ENCODE peak calls at places on chromosomes 7 and 10, in four cellular contexts. Q is GM13977, T is hepatocyte, B is heart left ventricle. E is an unnamed sample.

GRCh38 chr7:137354361-137354760 is 10.8 kb upstream of the PTN start:
- DNase-seq in Q (no peak), T (peak), B (peak), E (peak)

GRCh38 chr10:27241640-27242472 is 1.3 kb upstream of the ACBD5 start:
- DNase-seq in Q (peak), T (peak), B (peak), E (peak)

GRCh38 chr10:35442006-35442405 is 105.7 kb downstream of the CCNY start:
- DNase-seq in Q (no peak), T (no peak), B (no peak), E (no peak)

GRCh38 chr10:70093335-70093944 is 39.2 kb downstream of the AIFM2 start:
- DNase-seq in Q (no peak), T (no peak), B (no peak), E (no peak)

GRCh38 chr10:79178614-79179403 is 110.0 kb downstream of the ZMIZ1 start:
- DNase-seq in Q (no peak), T (peak), B (no peak), E (no peak)

GRCh38 chr10:3693031-3693714 is 91.8 kb downstream of the KLF6 start:
- DNase-seq in Q (no peak), T (no peak), B (no peak), E (no peak)

GRCh38 chr10:95363303-95363912 is 72.6 kb upstream of the PDLIM1 start:
- DNase-seq in Q (peak), T (peak), B (no peak), E (peak)

GRCh38 chr7:157467496-157468212 is 130.8 kb downstream of the DNAJB6 start:
- DNase-seq in Q (no peak), T (no peak), B (no peak), E (no peak)

GRCh38 chr7:113202282-113202681 is 83.9 kb upstream of the SMIM30 start:
- DNase-seq in Q (no peak), T (no peak), B (no peak), E (no peak)

GRCh38 chr7:155252958-155253501 is 44.6 kb upstream of the INSIG1 start:
- DNase-seq in Q (no peak), T (no peak), B (no peak), E (no peak)

GRCh38 chr10:86151613-86152012 is 215.0 kb downstream of the GRID1 start:
- DNase-seq in Q (no peak), T (no peak), B (no peak), E (no peak)

GRCh38 chr7:3482147-3482921 is 181.3 kb downstream of the SDK1 start:
- DNase-seq in Q (no peak), T (peak), B (no peak), E (peak)

GRCh38 chr10:47269294-47269693 is 30.7 kb upstream of the GDF10 start:
- DNase-seq in Q (no peak), T (no peak), B (no peak), E (no peak)

GRCh38 chr10:29240991-29241660 is 47.7 kb upstream of the LYZL1 start:
- DNase-seq in Q (no peak), T (no peak), B (no peak), E (no peak)

GRCh38 chr10:79483948-79484347 is 28.4 kb upstream of the EIF5AL1 start:
- DNase-seq in Q (no peak), T (no peak), B (peak), E (no peak)

GRCh38 chr10:119269737-119270136 is 62.4 kb downstream of the GRK5 start:
- DNase-seq in Q (no peak), T (no peak), B (no peak), E (no peak)

GRCh38 chr7:44175730-44176129 is 13.5 kb downstream of the GCK start:
- DNase-seq in Q (no peak), T (no peak), B (no peak), E (no peak)

GRCh38 chr7:24715661-24716479 is 41.4 kb downstream of the GSDME start:
- DNase-seq in Q (peak), T (peak), B (no peak), E (no peak)

GRCh38 chr10:30833625-30833970 is 198.1 kb downstream of the ZNF438 start:
- DNase-seq in Q (no peak), T (no peak), B (no peak), E (no peak)

GRCh38 chr10:130631139-130631864 is 495.1 kb downstream of the GLRX3 start:
- DNase-seq in Q (no peak), T (no peak), B (no peak), E (no peak)

GRCh38 chr10:71281646-71282322 is 37.3 kb upstream of the SLC29A3 start:
- DNase-seq in Q (no peak), T (no peak), B (no peak), E (no peak)

GRCh38 chr10:119253433-119254174 is 46.2 kb downstream of the GRK5 start:
- DNase-seq in Q (no peak), T (peak), B (peak), E (peak)

GRCh38 chr7:46191776-46192175 is 270.7 kb upstream of the IGFBP3 start:
- DNase-seq in Q (no peak), T (no peak), B (no peak), E (no peak)

GRCh38 chr7:158812684-158813083 is 16.6 kb downstream of the ESYT2 start:
- DNase-seq in Q (no peak), T (no peak), B (no peak), E (no peak)

GRCh38 chr10:8026349-8027259 is 27.9 kb upstream of the GATA3 start:
- DNase-seq in Q (no peak), T (no peak), B (no peak), E (no peak)

GRCh38 chr10:68139451-68140272 is 30.4 kb downstream of the MYPN start:
- DNase-seq in Q (no peak), T (no peak), B (no peak), E (no peak)

GRCh38 chr7:159196584-159196983 is 51.9 kb upstream of the VIPR2 start:
- DNase-seq in Q (no peak), T (no peak), B (no peak), E (no peak)

GRCh38 chr10:51047857-51048256 is 26.4 kb upstream of the PRKG1 start:
- DNase-seq in Q (no peak), T (no peak), B (no peak), E (no peak)

GRCh38 chr7:143131777-143132176 is at the start of gene PIP:
- DNase-seq in Q (no peak), T (no peak), B (no peak), E (no peak)

GRCh38 chr10:70381491-70382421 is 669 bp downstream of the LRRC20 start:
- DNase-seq in Q (peak), T (peak), B (peak), E (peak)

GRCh38 chr7:43637114-43637806 is 54.4 kb downstream of the STK17A start:
- DNase-seq in Q (no peak), T (no peak), B (no peak), E (no peak)

GRCh38 chr10:116670706-116671105 is 50.0 kb downstream of the PNLIPRP2 start:
- DNase-seq in Q (no peak), T (no peak), B (no peak), E (no peak)

GRCh38 chr10:71522438-71523144 is 125.9 kb downstream of the CDH23 start:
- DNase-seq in Q (no peak), T (no peak), B (no peak), E (no peak)

GRCh38 chr7:5419523-5420107 is 4.0 kb downstream of the TNRC18 start:
- DNase-seq in Q (no peak), T (no peak), B (peak), E (peak)

GRCh38 chr7:44286182-44286617 is 39.2 kb downstream of the CAMK2B start:
- DNase-seq in Q (no peak), T (no peak), B (peak), E (no peak)

GRCh38 chr7:37065779-37066271 is 341.5 kb upstream of the AOAH start:
- DNase-seq in Q (no peak), T (peak), B (no peak), E (no peak)

DNA sequence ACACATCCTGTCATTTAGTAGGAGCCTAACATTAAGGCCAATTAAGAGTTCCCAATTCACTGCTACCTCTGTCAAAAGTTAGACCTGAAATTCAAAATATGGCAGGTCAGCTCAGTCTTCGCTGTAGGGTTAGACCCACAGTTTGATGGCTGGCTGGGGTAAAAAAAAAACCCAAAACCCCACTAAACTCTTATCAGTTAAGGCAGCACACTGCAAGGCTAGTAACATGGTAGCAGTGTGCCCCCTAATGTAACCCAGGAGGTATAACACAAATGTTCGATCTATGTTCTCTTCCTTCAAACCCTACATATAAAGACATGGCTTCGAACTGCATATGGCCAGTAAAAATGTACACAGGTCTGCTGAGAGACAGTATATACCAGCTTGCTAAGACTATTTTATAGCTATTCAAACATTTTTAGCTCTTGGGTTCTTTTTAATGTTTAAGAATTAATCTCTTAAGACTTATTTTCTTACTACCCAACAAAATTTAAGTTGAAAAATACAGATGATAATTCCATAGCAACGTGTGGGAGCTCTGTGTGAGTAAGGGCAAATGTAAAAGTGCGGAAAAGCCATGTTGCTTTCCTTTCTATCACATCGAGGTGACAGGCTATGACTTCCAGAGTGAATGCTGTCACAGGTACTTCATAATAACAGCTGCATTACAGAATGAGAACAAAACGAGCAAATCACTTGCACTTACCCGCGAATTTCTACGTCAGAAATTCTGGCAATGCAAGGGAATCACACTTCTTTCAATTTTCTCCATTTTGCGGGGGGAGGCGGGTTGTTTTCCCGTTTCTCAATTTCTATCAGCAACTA is 168.4 kb upstream of the IMMP2L start:
- DNase-seq in Q (peak), T (peak), B (no peak), E (peak)
- TF ChIP-seq CTCF in Q (peak), T (peak), B (no peak), E (no peak)

DNA sequence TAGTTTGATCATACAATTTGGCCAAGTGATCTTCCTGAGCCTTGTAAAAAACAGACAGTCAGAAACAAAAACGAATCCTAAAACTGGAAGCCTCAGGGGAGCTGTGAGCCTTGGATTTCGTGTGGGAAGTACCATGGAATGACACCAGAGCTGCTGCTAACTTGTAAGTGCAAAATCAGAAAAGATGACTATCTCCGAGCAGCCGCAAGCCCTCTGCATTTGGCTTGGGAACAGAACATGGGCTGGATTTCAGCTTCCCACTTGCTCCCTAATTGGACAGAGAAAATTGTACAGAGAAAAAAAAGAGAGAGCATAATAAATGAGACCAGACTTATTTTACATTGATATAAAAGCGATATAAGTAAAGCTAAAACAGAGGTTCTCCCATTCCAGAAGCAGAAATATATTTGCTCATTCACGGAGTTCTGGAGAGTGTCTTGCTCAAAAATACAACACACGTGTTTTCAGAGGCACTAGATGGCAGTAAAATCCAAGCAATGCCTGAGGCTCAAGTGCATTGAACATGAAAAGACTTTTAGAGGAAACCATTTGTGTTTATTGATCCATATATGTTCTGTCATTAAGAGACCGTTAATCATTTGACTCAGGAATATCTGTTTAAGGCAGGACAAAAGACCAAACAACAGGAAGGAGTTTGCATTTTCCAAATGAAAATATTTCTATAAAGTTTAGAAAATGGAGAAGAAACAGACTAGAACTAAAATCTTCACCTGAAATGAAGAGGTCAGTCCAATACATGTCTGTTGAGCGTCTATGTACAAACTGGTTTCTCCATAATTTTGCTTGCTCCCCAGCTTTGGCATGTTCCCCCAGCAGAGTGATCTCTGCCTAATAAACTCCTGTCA is 78.3 kb upstream of the SLC26A5 start:
- DNase-seq in Q (no peak), T (peak), B (no peak), E (no peak)
- TF ChIP-seq CTCF in Q (peak), T (peak), B (no peak), E (peak)

DNA sequence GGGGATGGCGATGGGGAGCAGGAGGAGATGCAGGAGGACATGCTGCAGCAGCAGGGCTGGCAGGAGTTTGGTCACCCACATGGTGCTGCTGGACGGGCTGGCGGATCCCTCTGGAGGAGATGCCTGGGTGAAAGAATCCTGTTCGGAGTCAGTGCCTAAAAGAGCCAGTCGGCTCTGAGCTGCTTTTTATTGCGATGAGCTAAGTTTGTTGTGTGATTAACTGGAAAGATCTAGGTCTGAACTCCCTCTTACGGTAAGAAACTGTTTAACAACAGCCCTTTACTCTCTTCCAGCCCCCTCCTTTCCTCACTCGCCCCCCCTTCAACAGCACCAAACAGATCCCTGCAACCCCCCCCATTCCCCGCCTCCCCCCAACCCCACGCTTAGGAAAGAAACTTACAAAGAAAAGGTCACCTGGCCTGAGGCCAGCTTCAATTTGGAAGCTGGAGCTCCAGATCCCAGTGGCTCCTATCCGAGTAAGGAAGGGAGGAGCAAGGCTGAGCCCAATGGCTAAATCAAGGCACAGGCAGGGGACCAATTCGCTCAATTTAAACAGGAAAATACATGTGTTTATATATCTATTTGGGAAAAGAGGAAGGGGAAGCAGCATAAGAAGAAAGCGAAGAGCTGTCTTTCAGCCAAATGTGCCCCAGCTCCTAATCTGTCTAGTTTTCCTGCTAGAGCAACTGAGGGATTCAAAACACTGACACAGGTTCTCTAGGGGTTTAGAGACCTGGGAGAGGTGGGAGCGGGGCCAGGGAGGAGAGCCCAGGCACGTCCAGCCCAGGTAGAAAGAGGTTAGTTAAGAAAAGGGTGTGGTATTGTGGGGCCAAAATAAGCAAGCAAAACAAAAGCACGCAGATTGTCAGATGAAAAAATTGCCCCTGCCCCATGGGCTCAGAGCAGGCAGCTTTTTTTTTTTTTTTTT is at the start of gene HGF:
- DNase-seq in Q (no peak), T (peak), B (peak), E (no peak)
- TF ChIP-seq CTCF in Q (no peak), T (peak), B (no peak), E (no peak)

GRCh38 chr10:111360260-111360925 is 283.6 kb downstream of the ADRA2A start:
- DNase-seq in Q (peak), T (peak), B (peak), E (peak)
- TF ChIP-seq CTCF in Q (peak), T (peak), B (peak), E (peak)